ENCODE peak calls at places on chromosomes 4 and X, in four cellular contexts. C, E, M and I are unnamed samples.

GRCh38 chrX:41559235-41559634 is 112.1 kb downstream of the NYX start:
- DNase-seq in E (no peak), C (no peak), M (no peak), I (no peak)

GRCh38 chrX:74382613-74383012 is 38.7 kb upstream of the SLC16A2 start:
- DNase-seq in C (peak), E (peak), M (peak), I (peak)

GRCh38 chrX:37846141-37846540 is 1.2 kb downstream of the DYNLT3 start:
- DNase-seq in C (no peak), E (no peak), M (no peak), I (no peak)

GRCh38 chrX:103063191-103063845 is 653 bp downstream of the BEX1 start:
- DNase-seq in M (peak), C (peak), E (no peak), I (peak)

GRCh38 chrX:100928660-100929613 is at the start of gene XKRX:
- DNase-seq in E (no peak), C (no peak), M (peak), I (peak)

GRCh38 chrX:10597871-10598270 is 22.5 kb downstream of the MID1 start:
- DNase-seq in E (no peak), M (peak), C (peak), I (peak)

GRCh38 chr4:107734120-107734519 is 14.1 kb upstream of the PAPSS1 start:
- DNase-seq in E (no peak), C (no peak), M (peak), I (peak)

GRCh38 chr4:13173974-13174373 is 310.2 kb downstream of the RAB28 start:
- DNase-seq in C (no peak), E (no peak), M (no peak), I (no peak)

GRCh38 chrX:46381630-46382029 is 163.6 kb downstream of the ZNF674 start:
- DNase-seq in M (peak), C (peak), E (peak), I (peak)

GRCh38 chr4:139844459-139845036 is 178.9 kb downstream of the MGST2 start:
- DNase-seq in C (no peak), M (no peak), E (no peak), I (no peak)

DNA sequence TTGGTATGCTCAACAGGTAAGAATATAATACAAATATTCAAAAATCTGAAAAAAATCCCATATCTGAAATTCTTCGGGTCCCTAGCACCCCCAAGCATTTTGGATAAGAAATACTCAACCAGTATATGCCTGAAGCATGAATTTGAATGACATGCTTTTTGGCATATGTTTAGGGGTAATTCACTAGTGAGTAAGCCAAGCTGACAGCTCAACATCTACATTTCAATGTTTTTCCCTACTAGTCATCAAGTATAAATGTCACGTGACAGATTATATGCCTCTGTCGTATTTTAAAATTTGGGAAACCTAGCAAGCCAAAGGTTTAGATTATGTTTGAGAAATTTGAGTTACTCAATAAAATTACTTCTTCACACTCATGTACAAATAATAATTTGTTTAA is 125.1 kb downstream of the FGF16 start:
- DNase-seq in M (no peak), E (no peak), C (no peak), I (no peak)
- TF ChIP-seq CBFB in M (no peak), E (no peak), C (no peak), I (no peak)

GRCh38 chr4:122873146-122873545 is 46.5 kb downstream of the FGF2 start:
- DNase-seq in E (no peak), C (no peak), M (no peak), I (no peak)

GRCh38 chr4:122876456-122876855 is 45.9 kb downstream of the NUDT6 start:
- DNase-seq in M (no peak), E (no peak), C (no peak), I (no peak)

GRCh38 chr4:122873752-122874151 is 47.1 kb downstream of the FGF2 start:
- DNase-seq in M (no peak), C (no peak), E (no peak), I (no peak)

GRCh38 chr4:122875949-122876348 is 46.4 kb downstream of the NUDT6 start:
- DNase-seq in E (no peak), C (no peak), M (no peak), I (no peak)

GRCh38 chr4:122874194-122874593 is 47.6 kb downstream of the FGF2 start:
- DNase-seq in M (peak), C (peak), E (no peak), I (no peak)
- TF ChIP-seq CREM in M (no peak), C (no peak), E (no peak), I (no peak)

DNA sequence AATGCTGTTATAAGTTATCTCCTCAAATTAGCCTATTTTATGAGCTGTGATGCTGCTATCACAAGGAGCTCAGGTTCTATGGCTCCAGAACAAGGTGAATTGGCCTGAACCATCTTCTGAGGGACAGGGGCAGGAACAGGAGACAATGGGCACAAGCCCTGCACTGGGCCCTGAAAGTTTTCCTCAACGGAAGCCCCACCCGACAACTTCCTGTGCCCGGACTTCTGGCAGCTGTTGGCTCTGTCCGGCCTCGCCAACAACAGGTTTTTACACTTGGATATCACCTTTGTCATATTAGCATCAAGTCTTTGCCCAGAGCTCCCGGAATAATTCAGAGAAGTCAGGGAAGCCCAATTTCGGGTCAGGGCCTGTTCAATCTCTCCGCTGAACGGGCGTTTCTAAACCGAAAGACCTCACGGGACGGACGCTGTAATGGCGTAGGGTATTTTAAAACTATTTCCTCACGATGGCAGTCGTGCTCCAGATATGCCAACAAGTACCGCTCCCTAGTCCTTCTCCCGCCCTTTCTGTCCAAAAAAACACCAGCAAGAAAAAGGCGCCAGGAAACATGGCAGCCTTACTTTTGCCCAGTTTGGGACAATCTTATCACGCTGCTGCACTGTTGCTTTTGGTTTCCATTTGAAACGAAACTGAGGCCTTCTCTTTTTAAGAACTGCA is 201.0 kb upstream of the STK26 start:
- DNase-seq in E (peak), M (no peak), C (no peak), I (no peak)
- TF ChIP-seq CBFB in E (no peak), M (no peak), C (no peak), I (no peak)

GRCh38 chr4:97139796-97140195 is 1003.5 kb downstream of the STPG2 start:
- DNase-seq in C (no peak), E (no peak), M (no peak), I (no peak)
- TF ChIP-seq CREM in C (no peak), E (no peak), M (no peak), I (no peak)